ENCODE peak calls at places on chromosomes 11 and 22, in seven cellular contexts. Y, X, F, R, J, S and E are unnamed samples.

GRCh38 chr11:132037467-132037862 is 667.0 kb downstream of the NTM start:
- DNase-seq in R (no peak), X (no peak), Y (no peak), S (no peak), F (no peak), J (no peak), E (no peak)

GRCh38 chr11:17250561-17251350 is 25.8 kb upstream of the NUCB2 start:
- DNase-seq in R (no peak), Y (no peak), S (no peak), J (no peak), F (no peak), X (no peak), E (no peak)

GRCh38 chr11:56183459-56183858 is 7.0 kb downstream of the OR5J2 start:
- DNase-seq in X (no peak), R (no peak), S (no peak), J (no peak), Y (no peak), F (no peak), E (no peak)

GRCh38 chr22:24407884-24408283 is 19.5 kb upstream of the ADORA2A start:
- DNase-seq in S (no peak), Y (no peak), X (no peak), J (no peak), F (no peak), R (no peak), E (no peak)

GRCh38 chr11:111982019-111982464 is 43.2 kb upstream of the DLAT start:
- DNase-seq in S (peak; percentile 57), F (peak; percentile 59), X (peak; percentile 38), Y (peak; percentile 31), J (peak; percentile 5), R (peak; percentile 70), E (peak; percentile 44)

GRCh38 chr11:118565062-118565461 is 669 bp downstream of the IFT46 start:
- DNase-seq in F (no peak), R (no peak), X (no peak), S (no peak), J (no peak), Y (no peak), E (no peak)

GRCh38 chr11:29161216-29161615 is 855.6 kb downstream of the KCNA4 start:
- DNase-seq in X (no peak), S (no peak), Y (no peak), R (no peak), F (peak; percentile 58), J (no peak), E (no peak)

GRCh38 chr11:75024068-75024449 is 35.3 kb downstream of the NEU3 start:
- DNase-seq in S (no peak), R (no peak), X (no peak), F (no peak), J (no peak), Y (no peak), E (no peak)

GRCh38 chr11:85941380-85941973 is 86.3 kb downstream of the CCDC83 start:
- DNase-seq in J (no peak), Y (no peak), R (peak; percentile 56), F (peak; percentile 71), S (peak; percentile 38), X (peak; percentile 47), E (peak; percentile 76)

GRCh38 chr22:37312549-37313183 is 30.4 kb downstream of the CYTH4 start:
- DNase-seq in S (no peak), F (no peak), J (no peak), R (no peak), Y (no peak), X (no peak), E (no peak)

GRCh38 chr22:46303347-46303965 is 6.8 kb downstream of the GTSE1 start:
- DNase-seq in S (no peak), R (no peak), X (no peak), Y (no peak), F (no peak), J (no peak), E (no peak)

GRCh38 chr11:116986521-116987105 is 111.6 kb downstream of the SIK3 start:
- DNase-seq in X (no peak), S (no peak), J (peak; percentile 64), Y (no peak), R (peak; percentile 41), F (no peak), E (peak; percentile 86)

GRCh38 chr11:8016396-8016949 is 29.3 kb downstream of the EIF3F start:
- DNase-seq in J (no peak), F (no peak), S (no peak), X (no peak), Y (no peak), R (no peak), E (no peak)

GRCh38 chr11:1193326-1194230 is 29.3 kb upstream of the MUC5B start:
- DNase-seq in F (no peak), S (no peak), X (no peak), R (no peak), Y (no peak), J (no peak), E (no peak)

GRCh38 chr11:120632579-120632978 is 121.0 kb downstream of the GRIK4 start:
- DNase-seq in R (no peak), Y (no peak), S (peak; percentile 53), J (no peak), F (no peak), X (peak; percentile 24), E (peak; percentile 63)

GRCh38 chr11:113248702-113249490 is 65.5 kb upstream of the TTC12 start:
- DNase-seq in Y (no peak), R (no peak), S (no peak), F (no peak), J (no peak), X (no peak), E (no peak)

GRCh38 chr22:24697671-24698082 is 76.8 kb downstream of the PIWIL3 start:
- DNase-seq in X (no peak), J (no peak), F (peak; percentile 51), S (no peak), Y (no peak), R (no peak), E (no peak)

GRCh38 chr22:49701380-49702067 is 126.1 kb downstream of the BRD1 start:
- DNase-seq in F (no peak), Y (no peak), J (no peak), X (no peak), S (peak; percentile 24), R (no peak), E (peak; percentile 37)

GRCh38 chr11:47689480-47689879 is 25.7 kb downstream of the AGBL2 start:
- DNase-seq in R (no peak), F (no peak), S (no peak), X (no peak), J (no peak), Y (no peak), E (no peak)

GRCh38 chr11:66438504-66439466 is at the start of gene MRPL11:
- DNase-seq in J (peak; percentile 95), F (peak; percentile 95), X (peak; percentile 98), Y (peak; percentile 91), S (peak; percentile 93), R (peak; percentile 92), E (peak; percentile 95)

GRCh38 chr22:38218661-38219331 is 17.0 kb downstream of the MAFF start:
- DNase-seq in Y (peak; percentile 75), F (peak; percentile 94), R (peak; percentile 76), J (no peak), S (no peak), X (peak; percentile 59), E (no peak)

GRCh38 chr11:35902961-35903360 is 40.9 kb upstream of the LDLRAD3 start:
- DNase-seq in R (no peak), J (no peak), S (no peak), F (no peak), X (no peak), Y (no peak), E (no peak)

GRCh38 chr11:27329867-27330632 is 33.0 kb downstream of the CCDC34 start:
- DNase-seq in Y (no peak), F (no peak), X (no peak), J (no peak), R (no peak), S (no peak), E (no peak)

GRCh38 chr11:128627666-128628342 is 40.4 kb upstream of the ETS1 start:
- DNase-seq in Y (no peak), X (no peak), S (no peak), J (no peak), R (no peak), F (no peak), E (peak; percentile 30)

GRCh38 chr11:120881591-120881990 is 142.3 kb upstream of the TBCEL start:
- DNase-seq in Y (no peak), X (no peak), S (no peak), R (no peak), F (no peak), J (no peak), E (no peak)

GRCh38 chr11:44304091-44305084 is 5.6 kb downstream of the ALX4 start:
- DNase-seq in J (no peak), X (no peak), F (peak; percentile 18), R (no peak), S (no peak), Y (no peak), E (no peak)
- H3K4me3 ChIP-seq in J (no peak overlapping the region), X (no peak overlapping the region), F (no peak overlapping the region), R (no peak overlapping the region), S (no peak overlapping the region), Y (no peak overlapping the region), E (no peak overlapping the region)

GRCh38 chr11:10181811-10182210 is 112.2 kb downstream of the SBF2 start:
- DNase-seq in X (peak; percentile 8), R (peak; percentile 32), Y (peak; percentile 26), S (no peak), J (no peak), F (peak; percentile 48), E (peak; percentile 16)
- TF ChIP-seq POLR2A in X (no peak), R (no peak), Y (no peak), S (no peak), J (no peak), F (no peak), E (no peak)

GRCh38 chr11:65383778-65384177 is 1.3 kb upstream of the SLC25A45 start:
- DNase-seq in Y (no peak), F (no peak), R (peak; percentile 87), S (no peak), J (no peak), X (no peak), E (peak; percentile 53)

GRCh38 chr11:65382804-65383368 is 440 bp upstream of the SLC25A45 start:
- DNase-seq in F (no peak), Y (no peak), R (no peak), S (no peak), J (no peak), X (peak; percentile 58), E (no peak)

GRCh38 chr11:65381721-65382035 is 768 bp downstream of the SLC25A45 start:
- DNase-seq in X (peak; percentile 52), F (no peak), S (no peak), Y (peak; percentile 65), J (no peak), R (peak; percentile 94), E (no peak)

GRCh38 chr11:65380460-65381126 is 1.9 kb downstream of the SLC25A45 start:
- DNase-seq in F (no peak), Y (no peak), R (no peak), J (no peak), S (no peak), X (no peak), E (no peak)

GRCh38 chr11:65382036-65382803 is at the start of gene SLC25A45:
- DNase-seq in J (peak; percentile 84), Y (peak; percentile 92), R (peak; percentile 87), F (peak; percentile 99), S (peak; percentile 86), X (peak; percentile 78), E (peak; percentile 99)
- TF ChIP-seq MAX in J (no peak), Y (no peak), R (peak; percentile 89), F (no peak), S (peak; percentile 94), X (peak; percentile 95), E (peak; percentile 74)

DNA sequence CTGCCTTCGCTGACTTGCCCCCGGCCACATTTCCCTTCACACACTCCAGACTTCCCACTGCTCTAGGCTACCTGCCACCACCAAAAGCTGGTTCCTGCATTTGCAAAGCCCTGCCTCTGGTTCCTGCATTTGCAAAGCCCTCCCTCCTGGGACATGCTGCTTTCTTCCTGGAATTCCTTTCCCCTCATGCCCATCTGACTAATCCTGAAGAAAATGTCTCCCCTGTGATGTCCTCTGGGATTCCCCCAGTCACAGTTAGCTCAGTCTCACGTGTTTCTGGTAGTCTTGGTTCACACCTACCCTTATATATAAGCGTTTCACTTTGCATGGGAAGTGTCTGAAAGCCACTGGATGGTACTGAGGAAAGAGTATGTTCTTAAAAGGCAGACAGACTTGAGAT is 206.9 kb downstream of the DBX1 start:
- DNase-seq in Y (no peak), F (peak; percentile 56), X (peak; percentile 21), J (no peak), S (no peak), R (peak; percentile 30), E (no peak)
- H3K4me3 ChIP-seq in Y (no peak overlapping the region), F (no peak overlapping the region), X (no peak overlapping the region), J (no peak overlapping the region), S (no peak overlapping the region), R (no peak overlapping the region), E (no peak overlapping the region)